ENCODE peak calls at places on chromosome 5, in five cellular contexts. M is A549, X is HepG2, K is K562, B is H1. H is an unnamed sample.
A peak's percentile ranks its signal among the peaks of the same experiment; 100 is the strongest.

GRCh38 chr5:52560366-52560765 is 227.3 kb upstream of the ITGA1 start:
- DNase-seq in M (no peak), X (no peak), K (no peak), B (no peak), H (no peak)

GRCh38 chr5:128965011-128965637 is at the start of gene SLC27A6:
- DNase-seq in M (peak; percentile 11), X (no peak), K (peak; percentile 29), B (peak; percentile 82), H (no peak)

GRCh38 chr5:140713562-140714094 is 13.4 kb downstream of the ZMAT2 start:
- DNase-seq in M (no peak), X (no peak), K (no peak), B (no peak), H (no peak)

GRCh38 chr5:148904440-148904839 is 78.0 kb downstream of the ADRB2 start:
- DNase-seq in M (no peak), X (no peak), K (no peak), B (no peak), H (no peak)

GRCh38 chr5:40656766-40657165 is 22.9 kb upstream of the PTGER4 start:
- DNase-seq in M (no peak), X (no peak), K (no peak), B (no peak), H (no peak)

GRCh38 chr5:5270958-5271605 is 131.0 kb downstream of the ADAMTS16 start:
- DNase-seq in M (peak; percentile 88), X (peak; percentile 6), K (no peak), B (peak; percentile 81), H (no peak)

GRCh38 chr5:31194458-31194808 is 947 bp downstream of the CDH6 start:
- DNase-seq in M (peak; percentile 2), X (no peak), K (no peak), B (no peak), H (no peak)

GRCh38 chr5:67300321-67300720 is 103.7 kb upstream of the CD180 start:
- DNase-seq in M (no peak), X (no peak), K (no peak), B (no peak), H (no peak)

GRCh38 chr5:68555891-68556689 is 340.5 kb downstream of the PIK3R1 start:
- DNase-seq in M (no peak), X (no peak), K (no peak), B (no peak), H (no peak)

GRCh38 chr5:28648108-28648507 is 1609.7 kb upstream of the CDH9 start:
- DNase-seq in M (peak; percentile 43), X (peak; percentile 1), K (no peak), B (no peak), H (no peak)

GRCh38 chr5:34749431-34749872 is 89.5 kb upstream of the TTC23L start:
- DNase-seq in M (no peak), X (no peak), K (no peak), B (no peak), H (no peak)

GRCh38 chr5:17882760-17883488 is 248.7 kb downstream of the TAF11L14 start:
- DNase-seq in M (peak; percentile 38), X (no peak), K (no peak), B (peak; percentile 47), H (no peak)

GRCh38 chr5:158958048-158958994 is 141.4 kb downstream of the EBF1 start:
- DNase-seq in M (no peak), X (no peak), K (no peak), B (peak; percentile 49), H (peak; percentile 78)

GRCh38 chr5:167284491-167284890 is 1007.0 kb upstream of the WWC1 start:
- DNase-seq in M (no peak), X (no peak), K (no peak), B (no peak), H (no peak)

GRCh38 chr5:62206150-62206829 is 99.7 kb upstream of the KIF2A start:
- DNase-seq in M (peak; percentile 42), X (peak; percentile 18), K (no peak), B (no peak), H (no peak)
- TF ChIP-seq HDAC2 in M (no peak), X (no peak), K (no peak), B (no peak), H (no peak)

DNA sequence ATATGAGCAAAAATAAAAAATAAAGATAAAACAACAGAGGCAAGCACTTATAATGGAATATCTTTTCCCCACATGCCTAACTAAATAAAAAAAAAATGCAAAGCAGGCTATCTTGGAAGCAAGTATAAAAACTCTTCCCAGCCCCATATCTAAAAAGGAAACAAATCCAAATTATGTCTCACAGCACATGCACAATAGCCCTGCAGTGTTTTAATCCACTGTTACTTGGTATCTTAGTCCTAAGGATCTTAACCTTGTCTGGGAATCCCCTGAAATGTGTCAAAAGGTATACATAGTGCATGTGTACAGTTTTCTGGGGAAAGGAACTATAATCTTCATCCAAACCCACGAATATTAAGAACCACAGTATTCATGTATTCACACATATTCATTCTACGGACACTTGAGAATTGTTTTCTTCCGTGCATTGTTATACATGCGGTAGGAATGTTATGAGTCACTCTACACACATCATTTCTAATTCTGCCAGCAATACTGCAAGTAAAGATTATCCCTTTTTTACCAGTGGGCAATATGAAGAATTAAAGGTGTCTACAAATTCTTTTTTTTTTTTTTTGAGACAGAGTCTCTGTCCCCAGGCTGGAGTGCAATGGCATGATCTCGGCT is 47.8 kb upstream of the SNX2 start:
- DNase-seq in M (peak; percentile 27), X (no peak), K (no peak), B (no peak), H (peak; percentile 38)
- TF ChIP-seq HDAC2 in M (no peak), X (no peak), K (no peak), B (no peak), H (no peak)

GRCh38 chr5:82355921-82356454 is 77.8 kb upstream of the RPS23 start:
- DNase-seq in M (no peak), X (no peak), K (no peak), B (no peak), H (no peak)
- TF ChIP-seq HDAC2 in M (no peak), X (no peak), K (no peak), B (no peak), H (no peak)

DNA sequence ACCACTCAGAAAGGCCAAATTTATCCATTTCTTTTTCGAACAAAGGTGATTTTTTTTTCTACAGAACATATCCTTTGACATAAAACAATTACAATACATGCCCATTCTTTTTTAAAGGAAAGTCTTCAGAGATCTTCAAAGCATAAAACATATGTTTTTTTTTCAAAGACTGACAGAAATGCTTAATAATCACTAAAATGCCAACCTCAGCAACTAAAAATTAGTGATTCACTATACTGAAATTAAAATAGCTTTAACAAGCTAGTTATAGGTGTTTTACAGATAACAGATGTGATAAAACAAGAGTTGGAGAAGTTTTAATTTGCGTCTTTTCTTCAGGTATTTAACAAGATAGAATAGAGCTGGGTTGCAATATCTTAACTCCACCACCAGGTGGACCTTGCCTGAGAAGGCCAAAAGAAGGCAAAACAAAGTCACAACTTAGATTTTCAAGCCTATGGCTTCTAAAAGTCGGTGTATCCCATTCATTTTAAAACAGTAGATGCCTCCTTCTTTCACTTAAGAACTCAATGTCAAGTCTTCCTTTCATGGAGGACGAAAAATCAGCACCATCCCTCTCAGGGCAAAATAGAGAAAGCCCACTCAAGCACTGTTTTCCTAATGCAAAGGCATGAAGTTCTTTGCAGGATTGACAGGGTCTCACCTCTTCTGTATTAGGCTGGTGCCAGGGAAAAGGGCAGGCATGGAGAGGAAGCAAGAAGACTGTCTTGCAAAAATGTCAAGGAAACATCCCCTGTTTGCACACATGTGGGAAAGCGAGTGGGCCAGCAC is 31.1 kb upstream of the CPLX2 start:
- DNase-seq in M (peak; percentile 64), X (peak; percentile 39), K (peak; percentile 45), B (no peak), H (no peak)
- TF ChIP-seq HDAC2 in M (no peak), X (no peak), K (no peak), B (no peak), H (no peak)

H was measured in GM12878.